ENCODE peak calls at places on chromosomes 7 and 10, in four cellular contexts. S is lung, L is upper lobe of right lung, Q is endothelial cell. T is an unnamed sample.

GRCh38 chr10:61971016-61971350 is 69.5 kb downstream of the ARID5B start:
- DNase-seq in S (no peak), L (no peak), Q (no peak), T (no peak)

GRCh38 chr10:119538632-119539358 is 3.7 kb downstream of the RGS10 start:
- DNase-seq in S (no peak), L (no peak), Q (no peak), T (no peak)

GRCh38 chr7:116438274-116438673 is 61.3 kb upstream of the CAV2 start:
- DNase-seq in S (no peak), L (no peak), Q (no peak), T (no peak)

GRCh38 chr10:8731415-8732110 is 677.1 kb downstream of the GATA3 start:
- DNase-seq in S (no peak), L (no peak), Q (no peak), T (no peak)

GRCh38 chr7:82017334-82017943 is 247.6 kb upstream of the HGF start:
- DNase-seq in S (no peak), L (no peak), Q (no peak), T (no peak)

GRCh38 chr7:2260820-2261219 is 18.8 kb downstream of the NUDT1 start:
- DNase-seq in S (peak), L (peak), Q (no peak), T (no peak)

GRCh38 chr10:18352175-18352574 is 212.0 kb downstream of the CACNB2 start:
- DNase-seq in S (no peak), L (no peak), Q (no peak), T (no peak)

GRCh38 chr7:106218546-106218945 is 66.2 kb downstream of the NAMPT start:
- DNase-seq in S (no peak), L (no peak), Q (no peak), T (no peak)

GRCh38 chr10:86252573-86252972 is 114.0 kb downstream of the GRID1 start:
- DNase-seq in S (no peak), L (peak), Q (no peak), T (no peak)

GRCh38 chr10:103204353-103205255 is 11.5 kb upstream of the NT5C2 start:
- DNase-seq in S (no peak), L (no peak), Q (no peak), T (no peak)

GRCh38 chr7:30893357-30893756 is 18.3 kb upstream of the AQP1 start:
- DNase-seq in S (no peak), L (no peak), Q (no peak), T (peak)

GRCh38 chr7:1743481-1744230 is 73.6 kb downstream of the ELFN1 start:
- DNase-seq in S (no peak), L (no peak), Q (no peak), T (no peak)

GRCh38 chr7:46286346-46286745 is 365.3 kb upstream of the IGFBP3 start:
- DNase-seq in S (no peak), L (no peak), Q (no peak), T (no peak)

GRCh38 chr10:76839276-76839675 is 798.3 kb downstream of the KCNMA1 start:
- DNase-seq in S (no peak), L (no peak), Q (no peak), T (no peak)

GRCh38 chr10:99658622-99659030 is 683 bp upstream of the ENTPD7 start:
- DNase-seq in S (peak), L (peak), Q (peak), T (no peak)

GRCh38 chr7:88826222-88826621 is 30.7 kb upstream of the TEX47 start:
- DNase-seq in S (no peak), L (no peak), Q (no peak), T (no peak)

GRCh38 chr10:123377883-123378282 is 223.7 kb downstream of the BUB3 start:
- DNase-seq in S (no peak), L (no peak), Q (no peak), T (no peak)

GRCh38 chr7:106283831-106284515 is 810 bp downstream of the NAMPT start:
- DNase-seq in S (peak), L (peak), Q (no peak), T (no peak)

GRCh38 chr10:117221156-117221711 is 19.7 kb upstream of the SLC18A2 start:
- DNase-seq in S (no peak), L (peak), Q (no peak), T (no peak)

GRCh38 chr10:122164028-122164601 is 107.0 kb upstream of the BTBD16 start:
- DNase-seq in S (no peak), L (peak), Q (peak), T (peak)

GRCh38 chr7:145534301-145534700 is 582.3 kb upstream of the CNTNAP2 start:
- DNase-seq in S (no peak), L (no peak), Q (no peak), T (no peak)

GRCh38 chr10:44761076-44761475 is 150.1 kb upstream of the TMEM72 start:
- DNase-seq in S (no peak), L (no peak), Q (no peak), T (no peak)

GRCh38 chr7:27116962-27117686 is 13.4 kb downstream of the HOXA4 start:
- DNase-seq in S (peak), L (no peak), Q (no peak), T (no peak)

GRCh38 chr7:157010588-157011332 is at the start of gene MNX1:
- DNase-seq in S (peak), L (peak), Q (peak), T (no peak)

GRCh38 chr7:6228865-6229264 is 43.6 kb downstream of the CYTH3 start:
- DNase-seq in S (no peak), L (no peak), Q (no peak), T (no peak)

GRCh38 chr10:97779492-97779891 is 7.7 kb upstream of the SFRP5 start:
- DNase-seq in S (no peak), L (no peak), Q (no peak), T (no peak)

GRCh38 chr10:92395271-92395670 is 104.3 kb downstream of the MARCHF5 start:
- DNase-seq in S (no peak), L (no peak), Q (no peak), T (no peak)

GRCh38 chr7:18356195-18356645 is 139.3 kb upstream of the HDAC9 start:
- DNase-seq in S (no peak), L (no peak), Q (no peak), T (no peak)

GRCh38 chr7:17069146-17069545 is 187.4 kb upstream of the AGR3 start:
- DNase-seq in S (no peak), L (no peak), Q (no peak), T (no peak)
- TF ChIP-seq CTCF in S (no peak), L (no peak), Q (no peak), T (no peak)

GRCh38 chr7:34756691-34757090 is 98.7 kb downstream of the NPSR1 start:
- DNase-seq in S (no peak), L (no peak), Q (no peak), T (no peak)
- TF ChIP-seq CTCF in S (no peak), L (no peak), Q (no peak), T (no peak)

GRCh38 chr7:40544932-40545331 is 410.1 kb downstream of the SUGCT start:
- DNase-seq in S (no peak), L (no peak), Q (no peak), T (no peak)
- TF ChIP-seq CTCF in S (no peak), L (no peak), Q (no peak), T (no peak)

GRCh38 chr7:143256325-143256724 is 6.9 kb upstream of the GSTK1 start:
- DNase-seq in S (no peak), L (no peak), Q (no peak), T (no peak)
- TF ChIP-seq CTCF in S (no peak), L (no peak), Q (no peak), T (no peak)

DNA sequence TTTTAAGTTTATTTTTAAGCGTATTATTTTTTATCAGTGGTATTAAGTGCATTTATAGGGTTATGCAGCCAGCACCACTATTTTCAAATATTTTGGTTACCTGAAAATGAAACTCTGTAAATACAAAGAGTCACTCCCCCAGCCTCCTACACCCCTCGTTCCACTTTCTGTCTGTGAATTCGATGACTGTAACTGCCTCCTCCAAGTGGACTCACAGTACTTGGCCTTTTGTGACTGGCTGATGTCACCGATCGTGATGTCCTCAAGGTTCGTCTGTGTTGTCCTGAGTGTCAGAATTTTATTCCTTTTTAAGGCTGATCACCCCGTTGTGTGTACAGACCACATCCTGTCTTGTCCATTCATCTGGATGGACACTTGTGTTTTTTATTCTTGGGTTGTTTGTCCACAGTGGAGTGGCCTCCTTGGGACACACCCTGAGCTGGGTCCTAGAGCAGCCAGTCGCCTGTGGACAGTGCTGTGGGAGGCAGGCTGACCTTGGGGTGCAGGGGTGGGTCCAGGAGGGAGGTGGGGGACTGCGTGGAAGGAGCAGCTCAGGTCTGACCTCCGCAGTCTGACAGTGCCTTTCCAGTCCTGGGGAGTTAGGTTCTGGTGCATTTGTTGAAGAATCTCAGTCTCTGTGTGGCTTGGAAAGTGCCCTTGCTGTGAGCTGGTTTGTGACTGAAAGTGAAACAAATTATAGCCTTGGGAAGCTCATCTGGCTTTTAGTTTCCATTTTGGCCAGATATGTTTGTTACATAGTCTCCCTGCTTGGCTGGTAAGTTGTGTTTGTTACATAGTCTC is 6.9 kb downstream of the MTG1 start:
- DNase-seq in S (no peak), L (peak), Q (no peak), T (no peak)
- TF ChIP-seq CTCF in S (no peak), L (no peak), Q (no peak), T (no peak)